ENCODE peak calls at places on chromosomes 2 and 18, in eight cellular contexts. H is neural progenitor cell, G is GM23248, S is PC-3, B is SK-N-SH, O is GM23338, K is hepatocyte, E is HCT116. Q is an unnamed sample.

GRCh38 chr2:52178845-52179244 is 1146.9 kb upstream of the NRXN1 start:
- DNase-seq in H (no peak), G (no peak), S (peak; percentile 64), B (no peak), O (no peak), K (no peak), E (no peak), Q (no peak)

GRCh38 chr2:3738454-3738853 is 35.1 kb downstream of the DCDC2C start:
- DNase-seq in H (peak; percentile 72), G (peak; percentile 66), S (peak; percentile 66), B (peak; percentile 72), O (peak; percentile 59), K (peak; percentile 59), E (peak; percentile 34), Q (peak; percentile 16)

GRCh38 chr2:186575302-186575701 is 14.6 kb upstream of the ITGAV start:
- DNase-seq in H (no peak), G (peak; percentile 99), S (peak; percentile 96), B (peak; percentile 41), O (peak; percentile 49), K (peak; percentile 92), E (peak; percentile 83), Q (no peak)

GRCh38 chr2:51368250-51368649 is 336.3 kb upstream of the NRXN1 start:
- DNase-seq in H (no peak), G (no peak), S (no peak), B (no peak), O (no peak), K (peak; percentile 8), E (no peak), Q (no peak)

GRCh38 chr18:76495435-76496199 is 575 bp upstream of the ZNF516 start:
- DNase-seq in H (peak; percentile 79), G (peak; percentile 79), S (no peak), B (peak; percentile 59), O (peak; percentile 65), K (peak; percentile 69), E (no peak), Q (peak; percentile 27)

GRCh38 chr2:58734365-58734764 is 493.2 kb upstream of the FANCL start:
- DNase-seq in H (no peak), G (peak; percentile 57), S (peak; percentile 82), B (no peak), O (no peak), K (peak; percentile 28), E (peak; percentile 41), Q (no peak)

GRCh38 chr18:6219116-6219717 is 195.5 kb downstream of the L3MBTL4 start:
- DNase-seq in H (peak; percentile 87), G (peak; percentile 72), S (peak; percentile 78), B (peak; percentile 49), O (peak; percentile 88), K (peak; percentile 80), E (no peak), Q (peak; percentile 30)

GRCh38 chr2:43675646-43676321 is 445 bp downstream of the C1GALT1C1L start:
- DNase-seq in H (no peak), G (peak; percentile 4), S (no peak), B (peak; percentile 19), O (no peak), K (no peak), E (no peak), Q (no peak)

GRCh38 chr2:27051902-27052645 is 606 bp downstream of the AGBL5 start:
- DNase-seq in H (peak; percentile 45), G (peak; percentile 60), S (no peak), B (peak; percentile 67), O (peak; percentile 86), K (peak; percentile 38), E (no peak), Q (no peak)

GRCh38 chr2:227862227-227862740 is 9.1 kb upstream of the DAW1 start:
- DNase-seq in H (peak; percentile 60), G (peak; percentile 58), S (peak; percentile 71), B (peak; percentile 48), O (peak; percentile 72), K (peak; percentile 62), E (peak; percentile 51), Q (peak; percentile 57)

GRCh38 chr2:188441288-188441947 is 149.7 kb downstream of the GULP1 start:
- DNase-seq in H (no peak), G (no peak), S (no peak), B (no peak), O (no peak), K (no peak), E (no peak), Q (no peak)

GRCh38 chr2:119439574-119440500 is 8.2 kb downstream of the TMEM37 start:
- DNase-seq in H (no peak), G (no peak), S (no peak), B (no peak), O (no peak), K (no peak), E (no peak), Q (no peak)

GRCh38 chr2:230674930-230675672 is 37.5 kb upstream of the CAB39 start:
- DNase-seq in H (no peak), G (no peak), S (no peak), B (no peak), O (no peak), K (no peak), E (no peak), Q (no peak)

GRCh38 chr18:63319383-63320040 is at the start of gene BCL2:
- DNase-seq in H (peak; percentile 73), G (peak; percentile 67), S (peak; percentile 10), B (no peak), O (peak; percentile 62), K (peak; percentile 16), E (no peak), Q (peak; percentile 42)

GRCh38 chr2:106197878-106198277 is 3.8 kb upstream of the UXS1 start:
- DNase-seq in H (no peak), G (peak; percentile 88), S (peak; percentile 2), B (no peak), O (no peak), K (peak; percentile 66), E (no peak), Q (no peak)

GRCh38 chr2:223563462-223563861 is 38.7 kb downstream of the SCG2 start:
- DNase-seq in H (no peak), G (peak; percentile 90), S (peak; percentile 96), B (peak; percentile 14), O (peak; percentile 28), K (peak; percentile 64), E (peak; percentile 92), Q (no peak)

GRCh38 chr2:184875212-184875611 is 276.9 kb downstream of the ZNF804A start:
- DNase-seq in H (no peak), G (no peak), S (no peak), B (no peak), O (peak; percentile 34), K (no peak), E (no peak), Q (no peak)

GRCh38 chr2:129748653-129749052 is 230.8 kb upstream of the RAB6C start:
- DNase-seq in H (peak; percentile 55), G (no peak), S (peak; percentile 4), B (no peak), O (peak; percentile 66), K (peak; percentile 70), E (peak; percentile 18), Q (peak; percentile 23)

GRCh38 chr18:68314403-68314802 is 400.5 kb downstream of the TMX3 start:
- DNase-seq in H (no peak), G (peak; percentile 4), S (peak; percentile 40), B (no peak), O (no peak), K (peak; percentile 10), E (no peak), Q (no peak)

GRCh38 chr2:30695749-30696148 is 111.5 kb downstream of the CAPN13 start:
- DNase-seq in H (no peak), G (no peak), S (no peak), B (no peak), O (no peak), K (no peak), E (no peak), Q (no peak)

GRCh38 chr2:237966250-237966564 is 607 bp upstream of the UBE2F start:
- DNase-seq in H (no peak), G (no peak), S (no peak), B (no peak), O (peak; percentile 43), K (no peak), E (no peak), Q (no peak)

GRCh38 chr2:68237976-68238580 is 14.3 kb downstream of the PPP3R1 start:
- DNase-seq in H (no peak), G (peak; percentile 25), S (no peak), B (no peak), O (no peak), K (no peak), E (no peak), Q (no peak)

GRCh38 chr18:31685097-31686082 is 1.0 kb upstream of the B4GALT6 start:
- DNase-seq in H (peak; percentile 93), G (peak; percentile 85), S (peak; percentile 48), B (peak; percentile 95), O (peak; percentile 88), K (peak; percentile 90), E (peak; percentile 44), Q (peak; percentile 85)

GRCh38 chr18:31687016-31687415 is 2.6 kb upstream of the B4GALT6 start:
- DNase-seq in H (peak; percentile 75), G (no peak), S (no peak), B (no peak), O (no peak), K (no peak), E (no peak), Q (no peak)

GRCh38 chr18:31687529-31687928 is 3.1 kb upstream of the B4GALT6 start:
- DNase-seq in H (no peak), G (peak; percentile 9), S (no peak), B (no peak), O (no peak), K (no peak), E (no peak), Q (no peak)

GRCh38 chr18:31686572-31686971 is 2.2 kb upstream of the B4GALT6 start:
- DNase-seq in H (no peak), G (no peak), S (peak; percentile 25), B (no peak), O (no peak), K (no peak), E (no peak), Q (no peak)

GRCh38 chr18:31688601-31689000 is 4.2 kb upstream of the B4GALT6 start:
- DNase-seq in H (no peak), G (no peak), S (no peak), B (no peak), O (no peak), K (no peak), E (no peak), Q (no peak)
- H2AFZ ChIP-seq in H (no peak overlapping the region), G (no peak overlapping the region), S (no peak overlapping the region), B (no peak overlapping the region), O (no peak overlapping the region), K (no peak overlapping the region), E (no peak overlapping the region), Q (no peak overlapping the region)

GRCh38 chr2:206790311-206790935 is 25.0 kb downstream of the FASTKD2 start:
- DNase-seq in H (no peak), G (peak; percentile 43), S (no peak), B (no peak), O (no peak), K (no peak), E (no peak), Q (no peak)
- TF ChIP-seq EZH2phosphoT487 in H (no peak), G (no peak), S (no peak), B (no peak), O (no peak), K (no peak), E (no peak), Q (no peak)

GRCh38 chr2:25524507-25524906 is 148.9 kb downstream of the DTNB start:
- DNase-seq in H (no peak), G (no peak), S (no peak), B (no peak), O (no peak), K (no peak), E (no peak), Q (no peak)
- H4K20me1 ChIP-seq in H (no peaks in the 10 kb centered on the region), G (no peaks in the 10 kb centered on the region), S (no peaks in the 10 kb centered on the region), B (no peaks in the 10 kb centered on the region), O (no peaks in the 10 kb centered on the region), K (no peaks in the 10 kb centered on the region), E (no peaks in the 10 kb centered on the region), Q (no peaks in the 10 kb centered on the region)

GRCh38 chr18:25180974-25181373 is 171.0 kb downstream of the ZNF521 start:
- DNase-seq in H (no peak), G (no peak), S (no peak), B (no peak), O (no peak), K (no peak), E (no peak), Q (no peak)
- H2AFZ ChIP-seq in H (no peak overlapping the region), G (no peak overlapping the region), S (no peak overlapping the region), B (no peak overlapping the region), O (no peak overlapping the region), K (no peak overlapping the region), E (no peak overlapping the region), Q (no peak overlapping the region)

Q was measured in MM.1S.